ENCODE peak calls at places on chromosomes 12 and 14, in four cellular contexts. G, X, Y and Z are unnamed samples.

GRCh38 chr14:49586673-49587460 is 687 bp upstream of the RPS29 start:
- DNase-seq in Y (no peak), G (peak; percentile 83), X (no peak), Z (no peak)

GRCh38 chr14:91410781-91411536 is 6.7 kb downstream of the CCDC88C start:
- DNase-seq in X (no peak), G (no peak), Y (no peak), Z (no peak)

GRCh38 chr12:16863742-16864141 is 257.8 kb upstream of the LMO3 start:
- DNase-seq in G (no peak), X (no peak), Y (no peak), Z (no peak)

GRCh38 chr14:100629098-100629497 is 41.9 kb upstream of the BEGAIN start:
- DNase-seq in G (no peak), Y (no peak), X (no peak), Z (no peak)

GRCh38 chr14:54686219-54686870 is 119.4 kb downstream of the SAMD4A start:
- DNase-seq in Y (no peak), X (peak; percentile 71), G (peak; percentile 23), Z (peak; percentile 17)

GRCh38 chr12:107179883-107180282 is 86.5 kb upstream of the CRY1 start:
- DNase-seq in X (no peak), G (peak; percentile 21), Y (no peak), Z (no peak)

GRCh38 chr14:64266206-64266605 is 28.0 kb downstream of the ESR2 start:
- DNase-seq in G (no peak), Y (no peak), X (no peak), Z (peak; percentile 33)

GRCh38 chr12:20624718-20625117 is 70.4 kb upstream of the SLCO1C1 start:
- DNase-seq in Y (no peak), G (peak; percentile 79), X (no peak), Z (no peak)

GRCh38 chr12:48716168-48716492 is 377 bp downstream of the CCNT1 start:
- DNase-seq in X (no peak), G (no peak), Y (no peak), Z (no peak)

GRCh38 chr12:104630230-104630670 is 173.5 kb downstream of the CHST11 start:
- DNase-seq in X (no peak), Y (no peak), G (no peak), Z (no peak)

GRCh38 chr12:100251917-100252316 is 15.0 kb downstream of the DEPDC4 start:
- DNase-seq in Y (no peak), X (no peak), G (peak; percentile 45), Z (no peak)

GRCh38 chr14:23104591-23105347 is at the start of gene CIROP:
- DNase-seq in G (no peak), Y (no peak), X (no peak), Z (no peak)

GRCh38 chr12:69701821-69702220 is 2.7 kb upstream of the BEST3 start:
- DNase-seq in Y (no peak), X (no peak), G (no peak), Z (no peak)

GRCh38 chr12:77940011-77940423 is 109.3 kb downstream of the NAV3 start:
- DNase-seq in Y (no peak), G (peak; percentile 84), X (no peak), Z (no peak)

GRCh38 chr14:32366995-32367394 is 37.9 kb downstream of the AKAP6 start:
- DNase-seq in G (no peak), X (no peak), Y (no peak), Z (no peak)

GRCh38 chr14:103144085-103144484 is 20.8 kb downstream of the TNFAIP2 start:
- DNase-seq in G (peak; percentile 76), X (no peak), Y (no peak), Z (no peak)

GRCh38 chr14:102560436-102561261 is 31.8 kb upstream of the RCOR1 start:
- DNase-seq in Y (no peak), G (no peak), X (no peak), Z (no peak)

GRCh38 chr12:46711756-46712155 is 114.0 kb downstream of the SLC38A4 start:
- DNase-seq in G (no peak), Y (no peak), X (no peak), Z (no peak)

GRCh38 chr12:3077572-3078081 is 448 bp downstream of the TSPAN9 start:
- DNase-seq in G (no peak), X (no peak), Y (no peak), Z (no peak)

GRCh38 chr12:3073438-3074255 is 3.5 kb upstream of the TSPAN9 start:
- DNase-seq in G (peak; percentile 89), Y (no peak), X (peak; percentile 89), Z (peak; percentile 79)

GRCh38 chr12:3075315-3075714 is 1.9 kb upstream of the TSPAN9 start:
- DNase-seq in G (no peak), X (no peak), Y (no peak), Z (no peak)

GRCh38 chr12:3078086-3078820 is 1.1 kb downstream of the TSPAN9 start:
- DNase-seq in X (no peak), G (no peak), Y (no peak), Z (no peak)

DNA sequence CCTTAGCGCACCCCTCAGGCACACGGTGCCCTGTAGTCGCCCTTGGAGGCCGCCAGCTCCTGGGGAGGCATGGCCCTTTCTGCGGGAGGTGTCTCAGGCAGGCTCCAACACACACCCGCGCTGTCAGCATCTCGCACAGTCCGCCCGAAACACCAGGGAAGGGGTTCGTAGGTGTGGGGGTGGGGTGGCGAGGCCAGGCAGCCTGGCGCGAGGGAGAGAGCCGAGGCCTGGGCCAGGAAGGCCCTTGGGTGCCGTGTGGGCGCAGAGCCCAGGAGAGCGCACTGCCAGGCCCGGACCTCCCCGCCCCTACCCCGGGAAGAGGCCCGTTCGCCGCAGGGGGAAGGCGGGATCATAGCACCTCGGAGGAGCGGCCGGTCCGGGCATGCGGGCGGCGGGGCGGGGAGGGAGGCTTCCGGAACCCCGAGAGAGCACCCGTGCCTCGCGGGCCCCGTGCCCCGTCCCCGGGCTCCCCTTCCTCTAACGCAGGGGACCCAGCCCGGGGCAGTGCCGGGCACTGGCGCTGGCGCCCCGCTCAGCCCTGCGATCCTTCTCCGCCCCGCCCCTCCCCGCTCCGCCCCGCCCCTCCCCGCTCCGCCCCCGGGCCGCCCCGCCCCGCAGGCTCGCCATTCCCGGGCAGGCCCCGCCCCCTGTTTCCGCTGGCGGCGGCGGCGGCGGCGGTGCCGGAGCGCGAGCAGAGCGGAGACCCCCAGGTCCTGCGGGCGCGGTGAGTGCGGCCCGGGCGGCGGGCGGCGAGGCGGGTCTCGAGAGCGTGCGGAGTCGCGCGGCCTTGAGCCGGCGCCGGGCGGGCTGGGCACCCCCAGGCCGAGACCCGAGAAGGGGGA is at the start of gene TSPAN9:
- DNase-seq in G (peak; percentile 74), X (peak; percentile 62), Y (no peak), Z (peak; percentile 91)
- TF ChIP-seq POLR2A in G (peak; percentile 89), X (peak; percentile 30), Y (peak; percentile 55), Z (peak; percentile 84)

DNA sequence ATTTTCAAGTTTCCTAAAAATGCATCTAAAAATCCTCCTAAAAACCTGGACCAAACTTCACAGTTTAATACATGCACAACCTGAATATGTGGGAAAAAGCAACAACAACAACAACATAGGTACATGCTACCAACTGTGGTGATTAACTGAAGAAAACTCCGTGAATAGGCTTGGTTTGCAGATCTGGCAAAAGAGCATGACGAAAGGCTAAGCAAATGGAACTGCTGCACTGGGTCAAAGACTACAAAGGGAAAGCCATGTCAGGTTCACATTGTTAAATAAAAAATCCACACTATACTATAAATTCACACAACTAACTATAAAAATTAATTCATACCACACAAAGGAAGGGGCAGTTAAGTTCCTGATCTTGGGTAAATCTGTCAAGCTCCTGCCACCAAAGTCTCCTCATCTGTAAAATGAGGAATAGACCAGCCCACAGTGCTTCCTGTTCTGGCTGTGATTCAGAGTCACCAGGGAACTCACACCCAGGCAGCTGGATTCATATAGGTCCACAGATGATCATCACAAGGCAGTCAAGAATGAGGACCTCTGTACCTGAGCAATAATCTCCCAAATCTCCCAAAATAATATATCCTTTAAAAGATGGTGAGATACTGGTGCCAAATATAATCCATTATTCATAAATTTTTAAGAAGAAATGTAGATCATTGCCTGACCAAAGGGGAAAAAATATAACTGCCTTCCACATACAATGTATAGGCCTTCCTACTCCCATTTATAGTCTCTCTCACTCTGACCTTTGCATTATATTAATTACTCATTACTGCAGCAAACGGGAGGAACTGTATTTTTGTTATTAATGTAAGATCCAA is 7.0 kb downstream of the CORO1C start:
- DNase-seq in X (peak; percentile 40), Y (no peak), G (peak; percentile 56), Z (no peak)
- TF ChIP-seq POLR2A in X (no peak), Y (no peak), G (no peak), Z (no peak)

DNA sequence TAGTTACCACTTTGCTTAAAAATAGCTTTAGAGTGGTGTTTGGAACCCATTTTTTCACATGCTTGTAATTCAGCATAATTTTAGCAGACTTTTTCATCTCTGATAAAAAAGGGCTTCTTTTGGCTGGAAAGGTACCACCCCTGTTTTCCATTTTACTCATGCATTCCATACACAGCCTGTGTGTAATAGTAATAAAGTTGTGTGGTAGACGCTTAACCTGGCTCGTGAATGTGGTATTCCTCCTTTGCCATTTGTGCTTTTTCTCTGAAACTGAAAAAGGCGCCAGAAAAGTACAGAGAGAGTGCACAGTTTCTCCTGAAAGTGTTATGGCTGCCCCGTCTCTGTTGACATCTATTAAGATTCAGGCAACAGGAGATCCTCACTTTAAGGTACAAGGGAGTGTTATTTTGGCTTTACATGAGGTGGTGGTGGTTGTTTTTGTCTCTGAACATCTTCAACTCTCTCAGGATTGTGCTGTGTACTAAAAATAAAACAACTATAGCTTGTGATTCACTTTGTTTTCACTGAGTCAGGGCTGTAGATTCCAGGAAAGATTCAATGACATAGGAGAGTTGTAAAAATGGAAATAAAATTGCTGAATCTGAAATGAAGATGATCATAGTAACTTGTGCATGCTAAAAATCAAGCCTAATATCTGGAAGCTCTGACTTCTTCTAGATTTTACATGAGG is 45.6 kb upstream of the MIS18BP1 start:
- DNase-seq in G (no peak), Y (no peak), X (no peak), Z (no peak)
- TF ChIP-seq POLR2A in G (no peak), Y (no peak), X (no peak), Z (no peak)

DNA sequence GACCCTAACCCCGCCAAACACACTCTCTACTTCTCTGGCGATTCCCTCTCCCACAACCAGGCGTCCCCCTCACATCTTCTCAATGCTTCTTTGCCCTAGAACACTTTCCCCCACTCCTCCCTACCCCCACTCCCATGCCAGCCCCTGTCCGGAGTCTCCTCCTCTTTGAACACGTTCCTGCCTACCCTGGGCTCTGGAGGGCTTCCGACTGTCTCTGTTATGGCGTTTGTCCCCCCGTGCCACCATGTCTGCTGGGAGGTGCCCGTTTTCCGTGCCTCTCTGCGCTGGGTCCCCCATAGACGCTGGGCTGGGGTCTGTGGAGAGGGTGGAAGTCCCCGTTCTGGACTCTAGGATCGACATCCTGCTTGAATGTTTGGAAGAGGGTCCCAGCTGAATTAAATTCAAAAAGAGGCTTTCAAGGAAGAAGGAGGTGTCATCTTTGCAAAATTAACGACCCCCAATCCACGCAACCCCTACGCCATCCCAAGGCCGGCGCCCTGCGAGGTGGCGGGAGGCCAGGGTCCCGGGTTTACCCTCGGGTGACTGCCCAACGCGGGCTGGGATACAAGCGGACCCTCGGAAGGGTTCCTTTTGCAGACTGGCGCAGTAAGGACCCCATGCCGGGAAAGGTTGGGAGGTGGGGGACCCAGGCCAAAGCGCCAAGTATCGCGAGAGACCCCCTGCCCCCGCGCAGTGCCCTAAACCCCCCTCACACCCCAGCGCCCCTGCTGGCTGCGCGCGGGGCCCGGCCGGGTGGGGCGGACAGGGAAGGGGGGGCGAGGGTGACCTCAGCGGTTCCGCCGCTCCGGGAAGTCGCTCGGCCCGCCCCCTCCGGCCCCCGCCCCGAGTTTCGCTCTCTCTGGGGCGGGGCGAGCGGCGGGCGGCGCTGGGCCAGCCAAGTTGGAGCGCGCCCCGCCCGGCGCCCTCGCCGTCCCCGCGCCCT is 973 bp upstream of the ZBTB42 start:
- DNase-seq in G (no peak), X (peak; percentile 69), Y (peak; percentile 32), Z (peak; percentile 61)
- TF ChIP-seq POLR2A in G (no peak), X (no peak), Y (peak; percentile 31), Z (no peak)

DNA sequence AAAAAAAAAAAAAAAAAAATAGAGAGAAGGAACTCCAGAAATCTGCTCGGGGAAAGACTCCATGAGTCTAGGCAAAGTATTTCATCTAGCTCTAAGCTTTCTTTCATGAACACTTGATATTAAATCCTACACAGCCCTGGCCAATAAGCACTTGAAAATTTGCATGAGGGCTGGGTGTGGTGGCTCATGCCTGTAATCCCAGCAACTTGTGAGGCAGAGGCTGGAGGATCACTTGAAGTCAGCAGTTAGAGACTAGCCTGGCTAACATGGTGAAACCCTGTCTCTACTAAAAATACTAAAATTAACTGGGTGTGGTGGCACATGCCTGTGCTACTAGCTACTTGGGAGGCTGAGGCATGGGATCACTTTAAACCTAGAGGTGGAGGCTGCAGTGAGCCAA is 13.1 kb upstream of the METAP2 start:
- DNase-seq in X (no peak), G (no peak), Y (no peak), Z (no peak)
- TF ChIP-seq POLR2A in X (no peak), G (no peak), Y (no peak), Z (no peak)